ENCODE peak calls at places on chromosomes 11 and 22, in six cellular contexts. T is IMR-90, R is H1, U is tibial nerve, P is stomach, F is prostate gland. S is an unnamed sample.

GRCh38 chr11:61473370-61474025 is 35.1 kb upstream of the LRRC10B start:
- DNase-seq in T (peak; percentile 28), R (no peak), U (no peak), P (no peak), F (no peak), S (no peak)

GRCh38 chr11:60859616-60860250 is 4.0 kb upstream of the PTGDR2 start:
- DNase-seq in T (no peak), R (no peak), U (no peak), P (no peak), F (no peak), S (no peak)

GRCh38 chr11:10930961-10931760 is 73.3 kb upstream of the ZBED5 start:
- DNase-seq in T (peak; percentile 76), R (peak; percentile 79), U (peak; percentile 29), P (peak; percentile 53), F (peak; percentile 61), S (peak; percentile 67)

GRCh38 chr22:49419661-49420060 is 408.0 kb downstream of the BRD1 start:
- DNase-seq in T (no peak), R (no peak), U (no peak), P (no peak), F (no peak), S (no peak)

GRCh38 chr22:24359452-24360120 is 67.8 kb upstream of the ADORA2A start:
- DNase-seq in T (no peak), R (no peak), U (no peak), P (no peak), F (no peak), S (no peak)

GRCh38 chr11:35227551-35228341 is 88.8 kb downstream of the CD44 start:
- DNase-seq in T (peak; percentile 55), R (no peak), U (no peak), P (no peak), F (no peak), S (no peak)

GRCh38 chr11:117979481-117980211 is 6.5 kb upstream of the IL10RA start:
- DNase-seq in T (no peak), R (peak; percentile 22), U (no peak), P (no peak), F (no peak), S (peak; percentile 62)

GRCh38 chr22:46846832-46847355 is 84.4 kb downstream of the TBC1D22A start:
- DNase-seq in T (no peak), R (peak; percentile 29), U (no peak), P (no peak), F (no peak), S (no peak)

GRCh38 chr11:115185507-115185906 is 318.7 kb downstream of the CADM1 start:
- DNase-seq in T (no peak), R (no peak), U (no peak), P (no peak), F (no peak), S (no peak)

GRCh38 chr22:36299911-36300310 is 47.0 kb downstream of the APOL1 start:
- DNase-seq in T (no peak), R (no peak), U (no peak), P (no peak), F (no peak), S (no peak)
- TF ChIP-seq POLR2A in T (no peak), R (no peak), U (no peak), P (no peak), F (no peak), S (no peak)

DNA sequence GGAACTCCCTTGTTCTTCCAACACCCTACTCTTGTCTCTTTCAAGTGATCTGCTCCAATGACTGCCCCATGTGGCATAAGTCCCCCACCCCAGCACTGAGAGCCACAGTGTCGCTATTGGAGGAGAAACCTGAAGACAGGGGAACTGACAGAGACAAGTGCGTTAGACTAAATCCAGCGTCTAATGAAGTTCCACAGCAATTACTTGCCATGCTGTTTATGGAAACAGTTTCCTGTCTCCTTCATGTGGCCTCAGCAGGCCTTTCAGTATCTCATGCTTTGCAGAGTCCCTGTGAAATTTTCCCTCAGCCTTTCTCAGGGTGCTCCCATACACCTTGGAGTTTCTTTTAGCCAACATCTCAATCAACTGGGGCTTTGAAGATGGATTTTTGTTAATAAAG is 277.4 kb downstream of the ETS1 start:
- DNase-seq in T (peak; percentile 8), R (no peak), U (no peak), P (no peak), F (no peak), S (no peak)
- H3K4me1 ChIP-seq in T (peaks cover 6% of the 10 kb centered on the region), R (no peaks in the 10 kb centered on the region), U (no peaks in the 10 kb centered on the region), P (no peaks in the 10 kb centered on the region), F (no peaks in the 10 kb centered on the region), S (no peaks in the 10 kb centered on the region)

GRCh38 chr11:46593550-46594382 is at the start of gene AMBRA1:
- DNase-seq in T (peak; percentile 92), R (peak; percentile 95), U (peak; percentile 74), P (peak; percentile 85), F (peak; percentile 89), S (peak; percentile 81)

GRCh38 chr11:46597609-46598219 is 3.9 kb upstream of the AMBRA1 start:
- DNase-seq in T (peak; percentile 70), R (no peak), U (no peak), P (no peak), F (no peak), S (no peak)

GRCh38 chr11:46597155-46597554 is 3.3 kb upstream of the AMBRA1 start:
- DNase-seq in T (no peak), R (no peak), U (no peak), P (no peak), F (no peak), S (no peak)

GRCh38 chr11:46594785-46595184 is 962 bp upstream of the AMBRA1 start:
- DNase-seq in T (no peak), R (no peak), U (no peak), P (no peak), F (no peak), S (no peak)

GRCh38 chr11:46594383-46594718 is 528 bp upstream of the AMBRA1 start:
- DNase-seq in T (no peak), R (no peak), U (no peak), P (no peak), F (no peak), S (no peak)
- H3K27ac ChIP-seq in T (no peak overlapping the region), R (no peak overlapping the region), U (peak overlapping the region; percentile 87), P (peak overlapping the region; percentile 89), F (peak overlapping the region; percentile 83), S (peak overlapping the region; percentile 77)

GRCh38 chr22:18975434-18976196 is 39.5 kb upstream of the PRODH start:
- DNase-seq in T (no peak), R (no peak), U (no peak), P (no peak), F (no peak), S (no peak)
- TF ChIP-seq POLR2A in T (no peak), R (no peak), U (no peak), P (no peak), F (no peak), S (no peak)

DNA sequence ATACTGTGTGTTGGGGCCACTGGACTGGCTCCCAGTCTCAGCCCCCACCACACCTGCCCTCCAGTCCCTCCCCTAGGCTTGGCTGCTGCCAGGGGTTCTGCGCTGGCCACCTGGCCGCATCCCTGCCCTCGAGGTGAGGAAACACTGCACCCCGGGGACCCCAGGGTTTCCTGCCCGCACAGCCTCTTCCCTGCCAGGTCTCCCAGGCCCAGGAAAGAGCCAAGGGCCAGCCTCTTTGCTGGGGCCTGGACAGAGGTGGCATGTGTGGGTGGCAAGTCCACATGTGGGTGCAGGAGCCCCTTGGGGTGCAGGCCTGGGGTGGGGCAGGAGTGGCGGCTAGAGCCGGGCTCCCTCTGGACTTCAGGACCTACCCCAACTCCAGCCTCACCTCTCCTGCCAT is 2.5 kb downstream of the EPS8L2 start:
- DNase-seq in T (no peak), R (no peak), U (no peak), P (no peak), F (no peak), S (no peak)
- H3K4me1 ChIP-seq in T (peaks cover 21% of the 10 kb centered on the region), R (peaks cover 48% of the 10 kb centered on the region), U (peaks cover 79% of the 10 kb centered on the region), P (peaks cover 93% of the 10 kb centered on the region), F (peaks cover 33% of the 10 kb centered on the region), S (peaks cover 80% of the 10 kb centered on the region)